ENCODE peak calls at places on chromosomes 2 and 18, in four cellular contexts. One of them, this sample, is unnamed.

GRCh38 chr18:2627821-2628276 is 27.7 kb upstream of the SMCHD1 start:
- DNase-seq in heart left ventricle: no peak
- DNase-seq in tibial artery: no peak
- DNase-seq in upper lobe of right lung: no peak
- DNase-seq in this sample: no peak

GRCh38 chr2:10260130-10260529 is 42.6 kb upstream of the HPCAL1 start:
- DNase-seq in heart left ventricle: no peak
- DNase-seq in tibial artery: no peak
- DNase-seq in upper lobe of right lung: peak; percentile 21
- DNase-seq in this sample: no peak

GRCh38 chr2:182103531-182103930 is 117.9 kb downstream of the PPP1R1C start:
- DNase-seq in heart left ventricle: no peak
- DNase-seq in tibial artery: no peak
- DNase-seq in upper lobe of right lung: no peak
- DNase-seq in this sample: no peak

GRCh38 chr18:13300029-13300428 is 81.5 kb downstream of the LDLRAD4 start:
- DNase-seq in heart left ventricle: no peak
- DNase-seq in tibial artery: no peak
- DNase-seq in upper lobe of right lung: no peak
- DNase-seq in this sample: no peak

GRCh38 chr18:58235001-58235436 is 191.0 kb downstream of the NEDD4L start:
- DNase-seq in heart left ventricle: no peak
- DNase-seq in tibial artery: no peak
- DNase-seq in upper lobe of right lung: no peak
- DNase-seq in this sample: no peak

GRCh38 chr2:155223781-155224406 is 525.4 kb downstream of the KCNJ3 start:
- DNase-seq in tibial artery: no peak
- DNase-seq in heart left ventricle: no peak
- DNase-seq in upper lobe of right lung: no peak
- DNase-seq in this sample: no peak

GRCh38 chr2:44324971-44325426 is 36.3 kb downstream of the PREPL start:
- DNase-seq in tibial artery: no peak
- DNase-seq in heart left ventricle: peak; percentile 20
- DNase-seq in upper lobe of right lung: no peak
- DNase-seq in this sample: no peak

GRCh38 chr18:21769206-21769605 is 28.6 kb downstream of the MIB1 start:
- DNase-seq in tibial artery: no peak
- DNase-seq in heart left ventricle: no peak
- DNase-seq in upper lobe of right lung: no peak
- DNase-seq in this sample: no peak

GRCh38 chr18:919078-919477 is 14.4 kb downstream of the ADCYAP1 start:
- DNase-seq in heart left ventricle: no peak
- DNase-seq in upper lobe of right lung: no peak
- DNase-seq in tibial artery: no peak
- DNase-seq in this sample: no peak

GRCh38 chr2:160388464-160389263 is 104.9 kb downstream of the RBMS1 start:
- DNase-seq in heart left ventricle: peak; percentile 64
- DNase-seq in upper lobe of right lung: no peak
- DNase-seq in tibial artery: peak; percentile 67
- DNase-seq in this sample: no peak

GRCh38 chr18:26309283-26309682 is 83.0 kb downstream of the TAF4B start:
- DNase-seq in tibial artery: no peak
- DNase-seq in heart left ventricle: no peak
- DNase-seq in upper lobe of right lung: no peak
- DNase-seq in this sample: no peak

GRCh38 chr18:62741118-62741566 is 25.8 kb downstream of the PHLPP1 start:
- DNase-seq in heart left ventricle: no peak
- DNase-seq in tibial artery: no peak
- DNase-seq in upper lobe of right lung: no peak
- DNase-seq in this sample: no peak

GRCh38 chr2:42234056-42234455 is 64.9 kb downstream of the EML4 start:
- DNase-seq in upper lobe of right lung: no peak
- DNase-seq in tibial artery: no peak
- DNase-seq in heart left ventricle: no peak
- DNase-seq in this sample: no peak

GRCh38 chr2:106961328-106961727 is 75.4 kb upstream of the ST6GAL2 start:
- DNase-seq in heart left ventricle: no peak
- DNase-seq in upper lobe of right lung: no peak
- DNase-seq in tibial artery: no peak
- DNase-seq in this sample: no peak

GRCh38 chr2:45983213-45983612 is 314.0 kb upstream of the EPAS1 start:
- DNase-seq in heart left ventricle: no peak
- DNase-seq in upper lobe of right lung: no peak
- DNase-seq in tibial artery: no peak
- DNase-seq in this sample: peak; percentile 18

GRCh38 chr18:46167971-46168370 is 63.8 kb downstream of the HAUS1 start:
- DNase-seq in upper lobe of right lung: peak; percentile 66
- DNase-seq in tibial artery: no peak
- DNase-seq in heart left ventricle: no peak
- DNase-seq in this sample: no peak

GRCh38 chr2:226475650-226476049 is 324.0 kb downstream of the IRS1 start:
- DNase-seq in upper lobe of right lung: no peak
- DNase-seq in tibial artery: no peak
- DNase-seq in heart left ventricle: no peak
- DNase-seq in this sample: no peak

GRCh38 chr18:56869189-56869777 is 218.1 kb downstream of the WDR7 start:
- DNase-seq in upper lobe of right lung: no peak
- DNase-seq in tibial artery: no peak
- DNase-seq in heart left ventricle: no peak
- DNase-seq in this sample: no peak

GRCh38 chr2:111108745-111109271 is 11.9 kb upstream of the BCL2L11 start:
- DNase-seq in upper lobe of right lung: no peak
- DNase-seq in heart left ventricle: no peak
- DNase-seq in tibial artery: no peak
- DNase-seq in this sample: no peak

GRCh38 chr18:53798516-53798915 is 426.0 kb downstream of the MBD2 start:
- DNase-seq in heart left ventricle: no peak
- DNase-seq in upper lobe of right lung: no peak
- DNase-seq in tibial artery: no peak
- DNase-seq in this sample: no peak

GRCh38 chr2:105100064-105100840 is 62.4 kb downstream of the MRPS9 start:
- DNase-seq in tibial artery: no peak
- DNase-seq in heart left ventricle: no peak
- DNase-seq in upper lobe of right lung: no peak
- DNase-seq in this sample: no peak

GRCh38 chr18:62850619-62851306 is 135.4 kb downstream of the PHLPP1 start:
- DNase-seq in tibial artery: no peak
- DNase-seq in heart left ventricle: no peak
- DNase-seq in upper lobe of right lung: no peak
- DNase-seq in this sample: no peak

DNA sequence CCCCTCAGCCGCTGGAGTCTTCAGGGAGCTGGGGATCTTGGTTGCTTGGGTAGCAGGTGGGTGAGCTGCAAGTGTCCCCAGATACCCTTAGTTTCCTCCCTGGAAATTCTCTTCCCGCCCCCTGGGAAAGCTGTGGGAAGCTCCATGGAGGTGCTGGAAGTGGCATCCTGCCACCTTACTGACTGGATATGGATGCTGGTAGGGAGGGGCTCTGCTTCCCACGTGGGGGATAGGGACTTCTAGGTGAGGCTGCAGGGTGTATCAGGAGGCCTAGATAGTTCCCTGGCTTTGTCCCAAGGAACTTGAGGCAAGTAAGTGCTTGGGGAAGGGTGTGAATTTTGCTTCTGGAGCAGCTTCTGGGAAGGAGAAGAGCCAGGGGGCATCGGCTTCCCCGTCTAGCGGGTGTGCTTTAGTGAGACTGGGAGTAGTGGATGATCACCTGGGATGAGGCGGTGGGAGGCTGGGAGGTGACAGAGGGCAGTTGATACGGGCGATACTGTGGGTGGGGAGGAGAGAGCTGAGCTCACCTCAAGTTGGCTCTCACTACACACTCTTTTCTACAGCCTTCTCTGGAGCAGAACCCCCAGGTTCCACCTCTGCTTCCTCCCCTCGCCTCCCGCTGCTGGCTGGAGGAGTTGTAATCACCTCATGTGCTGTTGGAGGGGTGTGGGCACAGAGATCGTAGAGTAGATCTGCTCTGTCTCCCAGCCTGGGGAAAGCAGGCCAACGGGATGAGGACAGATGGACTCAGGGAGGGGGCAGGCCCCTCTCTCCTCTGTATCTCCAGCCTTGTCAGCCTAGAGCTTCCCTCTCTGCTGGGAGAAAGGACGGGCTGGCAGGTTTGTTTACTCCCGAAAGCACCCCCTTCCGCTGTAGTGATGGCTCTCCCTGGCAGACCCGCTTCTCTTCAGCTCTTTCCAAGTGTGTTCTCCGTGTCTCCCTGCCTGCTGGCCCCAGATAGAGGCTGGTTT is 19.8 kb downstream of the TET3 start:
- DNase-seq in heart left ventricle: no peak
- DNase-seq in tibial artery: no peak
- DNase-seq in upper lobe of right lung: peak; percentile 39
- DNase-seq in this sample: no peak
- H3K4me1 ChIP-seq in heart left ventricle: peaks cover 21% of the 10 kb centered on the region
- H3K4me1 ChIP-seq in tibial artery: peaks cover 46% of the 10 kb centered on the region
- H3K4me1 ChIP-seq in upper lobe of right lung: peaks cover 43% of the 10 kb centered on the region
- H3K4me1 ChIP-seq in this sample: peaks cover 90% of the 10 kb centered on the region

DNA sequence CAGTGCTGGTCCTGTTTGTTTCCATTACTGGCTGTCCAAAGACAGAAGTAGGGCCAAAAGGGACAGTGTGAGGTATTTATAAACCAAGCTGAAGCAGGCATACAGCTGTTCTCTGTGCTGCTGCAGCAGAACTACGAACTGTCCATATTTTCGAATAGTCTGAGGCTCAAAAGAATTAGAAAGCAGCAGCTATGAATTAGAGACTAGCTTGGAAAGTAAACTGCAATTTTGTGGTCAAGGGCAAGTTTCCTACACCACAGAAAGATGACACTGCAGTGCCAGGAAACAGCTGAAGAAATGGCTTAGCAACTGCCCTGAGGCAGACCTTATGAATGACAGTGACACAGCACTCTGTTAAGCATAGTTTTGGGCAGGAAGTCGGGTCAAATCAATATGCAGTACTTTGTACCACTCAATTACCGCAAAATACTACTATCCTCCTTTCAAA is 125.3 kb downstream of the TMEM131 start:
- DNase-seq in heart left ventricle: peak; percentile 18
- DNase-seq in tibial artery: no peak
- DNase-seq in upper lobe of right lung: no peak
- DNase-seq in this sample: no peak
- H3K4me3 ChIP-seq in heart left ventricle: no peak overlapping the region
- H3K4me3 ChIP-seq in tibial artery: no peak overlapping the region
- H3K4me3 ChIP-seq in upper lobe of right lung: no peak overlapping the region
- H3K4me3 ChIP-seq in this sample: no peak overlapping the region

GRCh38 chr18:61606068-61606660 is 272.9 kb downstream of the CDH20 start:
- DNase-seq in heart left ventricle: peak; percentile 53
- DNase-seq in tibial artery: peak; percentile 38
- DNase-seq in upper lobe of right lung: no peak
- DNase-seq in this sample: peak; percentile 74
- H3K4me1 ChIP-seq in heart left ventricle: no peaks in the 10 kb centered on the region
- H3K4me1 ChIP-seq in tibial artery: peaks cover 26% of the 10 kb centered on the region
- H3K4me1 ChIP-seq in upper lobe of right lung: peaks cover 27% of the 10 kb centered on the region
- H3K4me1 ChIP-seq in this sample: peaks cover 38% of the 10 kb centered on the region

GRCh38 chr2:26521054-26521912 is 43.4 kb upstream of the OTOF start:
- DNase-seq in tibial artery: no peak
- DNase-seq in upper lobe of right lung: peak; percentile 16
- DNase-seq in heart left ventricle: no peak
- DNase-seq in this sample: no peak

GRCh38 chr2:26520065-26520464 is 42.1 kb upstream of the OTOF start:
- DNase-seq in heart left ventricle: no peak
- DNase-seq in tibial artery: no peak
- DNase-seq in upper lobe of right lung: no peak
- DNase-seq in this sample: no peak

GRCh38 chr2:26521913-26522180 is 43.9 kb upstream of the OTOF start:
- DNase-seq in heart left ventricle: no peak
- DNase-seq in tibial artery: no peak
- DNase-seq in upper lobe of right lung: peak; percentile 10
- DNase-seq in this sample: no peak

GRCh38 chr2:26523750-26524149 is 45.8 kb upstream of the OTOF start:
- DNase-seq in heart left ventricle: no peak
- DNase-seq in tibial artery: no peak
- DNase-seq in upper lobe of right lung: peak; percentile 20
- DNase-seq in this sample: no peak

GRCh38 chr2:26522325-26523120 is 44.6 kb upstream of the OTOF start:
- DNase-seq in tibial artery: no peak
- DNase-seq in heart left ventricle: no peak
- DNase-seq in upper lobe of right lung: peak; percentile 47
- DNase-seq in this sample: no peak
- H3K4me3 ChIP-seq in tibial artery: no peak overlapping the region
- H3K4me3 ChIP-seq in heart left ventricle: no peak overlapping the region
- H3K4me3 ChIP-seq in upper lobe of right lung: no peak overlapping the region
- H3K4me3 ChIP-seq in this sample: no peak overlapping the region

DNA sequence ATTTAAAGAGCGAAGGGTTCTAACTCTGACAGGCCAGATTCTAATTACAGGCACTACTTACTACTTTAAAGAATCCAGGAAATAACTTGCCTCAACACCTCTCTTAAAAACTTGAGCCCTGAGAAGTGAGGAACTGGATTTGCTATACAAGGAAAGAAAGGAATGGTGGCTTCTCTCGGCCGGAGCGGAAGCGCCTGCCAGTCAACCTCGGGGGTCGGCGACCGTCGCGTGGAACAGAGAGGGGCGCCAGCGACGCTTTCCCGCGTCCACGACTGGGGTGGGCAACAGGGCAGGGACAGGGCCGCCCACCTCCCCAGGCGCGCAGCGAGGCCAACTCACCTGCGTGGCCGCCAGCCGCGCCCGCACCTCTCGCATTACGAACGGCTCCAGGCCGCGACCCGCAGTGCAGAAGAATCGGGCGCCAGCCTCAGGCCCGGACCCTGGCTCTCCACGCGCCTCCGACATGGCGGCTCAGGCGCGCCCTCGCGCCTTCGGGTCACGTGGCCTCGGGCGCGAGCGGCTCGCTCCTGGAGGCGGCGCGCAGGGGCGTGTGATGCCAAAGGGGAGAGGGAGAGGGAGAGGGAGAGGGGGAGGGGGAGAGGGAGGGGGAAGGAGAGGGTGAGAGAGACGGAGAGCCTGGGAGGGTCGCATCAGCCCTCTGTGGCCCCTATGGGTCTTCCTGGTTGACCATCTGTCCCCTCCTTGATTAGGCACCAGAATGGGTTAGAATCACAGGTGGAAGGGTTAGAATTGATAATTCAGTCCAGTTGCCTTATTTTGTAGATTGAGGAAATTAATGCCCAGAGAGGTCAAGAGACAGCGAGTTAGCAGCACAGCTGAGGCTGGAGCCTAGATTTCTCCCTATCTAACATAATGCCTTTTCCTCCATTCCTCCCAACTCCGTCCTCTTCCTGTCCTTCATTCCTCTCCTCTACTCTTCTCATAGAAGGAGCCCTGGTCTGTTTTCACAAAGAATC is at the start of gene THUMPD2:
- DNase-seq in tibial artery: peak; percentile 66
- DNase-seq in heart left ventricle: peak; percentile 69
- DNase-seq in upper lobe of right lung: peak; percentile 88
- DNase-seq in this sample: peak; percentile 62
- H3K4me1 ChIP-seq in tibial artery: peaks cover 51% of the 10 kb centered on the region
- H3K4me1 ChIP-seq in heart left ventricle: no peaks in the 10 kb centered on the region
- H3K4me1 ChIP-seq in upper lobe of right lung: peaks cover 3% of the 10 kb centered on the region
- H3K4me1 ChIP-seq in this sample: no peaks in the 10 kb centered on the region

This sample was measured in right atrium auricular region.